ENCODE peak calls at places on chromosomes 11 and 22, in six cellular contexts. J, A, L, S, T and W are unnamed samples.

GRCh38 chr22:24086310-24086709 is 75.2 kb downstream of the CABIN1 start:
- DNase-seq in J (no peak), A (no peak), L (no peak), S (no peak), T (no peak), W (no peak)

GRCh38 chr22:20438678-20439492 is 1.3 kb upstream of the SCARF2 start:
- DNase-seq in J (no peak), A (no peak), L (no peak), S (no peak), T (no peak), W (no peak)

GRCh38 chr11:125410091-125410490 is 86.0 kb downstream of the FEZ1 start:
- DNase-seq in J (no peak), A (no peak), L (no peak), S (peak), T (no peak), W (no peak)

GRCh38 chr22:35589071-35589735 is 27.9 kb downstream of the MB start:
- DNase-seq in J (no peak), A (no peak), L (no peak), S (no peak), T (no peak), W (no peak)

GRCh38 chr11:117814766-117815261 is 9.7 kb downstream of the FXYD2 start:
- DNase-seq in J (peak), A (no peak), L (peak), S (peak), T (no peak), W (peak)

GRCh38 chr22:24059121-24059520 is 48.0 kb downstream of the CABIN1 start:
- DNase-seq in J (no peak), A (no peak), L (no peak), S (no peak), T (peak), W (no peak)

GRCh38 chr11:8329961-8330361 is 66.3 kb upstream of the LMO1 start:
- DNase-seq in J (no peak), A (no peak), L (no peak), S (peak), T (no peak), W (no peak)

GRCh38 chr11:33668951-33669596 is 31.6 kb downstream of the C11orf91 start:
- DNase-seq in J (no peak), A (no peak), L (no peak), S (no peak), T (no peak), W (no peak)

GRCh38 chr22:47032956-47033647 is 270.7 kb downstream of the TBC1D22A start:
- DNase-seq in J (no peak), A (no peak), L (no peak), S (no peak), T (no peak), W (no peak)

GRCh38 chr11:58286249-58286648 is 18.2 kb upstream of the OR10W1 start:
- DNase-seq in J (no peak), A (peak), L (no peak), S (peak), T (peak), W (no peak)

GRCh38 chr11:108034034-108034433 is 25.3 kb downstream of the CUL5 start:
- DNase-seq in J (no peak), A (no peak), L (no peak), S (no peak), T (no peak), W (no peak)

GRCh38 chr22:46087816-46088277 is 62.5 kb upstream of the PPARA start:
- DNase-seq in J (no peak), A (no peak), L (no peak), S (peak), T (peak), W (no peak)

GRCh38 chr11:128342511-128343133 is 244.7 kb downstream of the ETS1 start:
- DNase-seq in J (peak), A (no peak), L (peak), S (peak), T (no peak), W (peak)

GRCh38 chr11:112996924-112997323 is 35.7 kb downstream of the NCAM1 start:
- DNase-seq in J (no peak), A (no peak), L (no peak), S (peak), T (no peak), W (no peak)

GRCh38 chr11:64786308-64786707 is 8.0 kb upstream of the SF1 start:
- DNase-seq in J (no peak), A (no peak), L (no peak), S (no peak), T (no peak), W (no peak)

GRCh38 chr11:67628710-67629385 is 889 bp downstream of the NUDT8 start:
- DNase-seq in J (no peak), A (no peak), L (no peak), S (no peak), T (no peak), W (no peak)

GRCh38 chr22:44402196-44403111 is 89.7 kb upstream of the SHISAL1 start:
- DNase-seq in J (no peak), A (no peak), L (no peak), S (no peak), T (no peak), W (no peak)

GRCh38 chr11:130388607-130389205 is 39.7 kb downstream of the ADAMTS8 start:
- DNase-seq in J (no peak), A (no peak), L (no peak), S (no peak), T (no peak), W (peak)

GRCh38 chr22:20776624-20777405 is 2.9 kb downstream of the SERPIND1 start:
- DNase-seq in J (no peak), A (no peak), L (no peak), S (no peak), T (no peak), W (no peak)